ENCODE peak calls at places on chromosomes 11 and 22, in seven cellular contexts. One of them, this sample, is unnamed.

GRCh38 chr11:94934362-94934761 is 39.0 kb downstream of the CWC15 start:
- DNase-seq in upper lobe of right lung: no peak
- DNase-seq in right atrium auricular region: no peak
- DNase-seq in OCI-LY7: no peak
- DNase-seq in fibroblast of the aortic adventitia: peak; percentile 37
- DNase-seq in esophagus squamous epithelium: no peak
- DNase-seq in nephron progenitor cell: peak; percentile 6
- DNase-seq in this sample: no peak

GRCh38 chr11:66391322-66391721 is 19.8 kb upstream of the SLC29A2 start:
- DNase-seq in right atrium auricular region: no peak
- DNase-seq in upper lobe of right lung: no peak
- DNase-seq in fibroblast of the aortic adventitia: no peak
- DNase-seq in OCI-LY7: peak; percentile 67
- DNase-seq in nephron progenitor cell: no peak
- DNase-seq in esophagus squamous epithelium: no peak
- DNase-seq in this sample: peak; percentile 20

GRCh38 chr22:29762263-29762662 is 4.5 kb downstream of the ZMAT5 start:
- DNase-seq in upper lobe of right lung: no peak
- DNase-seq in esophagus squamous epithelium: no peak
- DNase-seq in OCI-LY7: no peak
- DNase-seq in right atrium auricular region: no peak
- DNase-seq in fibroblast of the aortic adventitia: no peak
- DNase-seq in nephron progenitor cell: no peak
- DNase-seq in this sample: no peak

GRCh38 chr11:486189-486588 is 20.9 kb downstream of the RNH1 start:
- DNase-seq in OCI-LY7: no peak
- DNase-seq in right atrium auricular region: no peak
- DNase-seq in nephron progenitor cell: no peak
- DNase-seq in fibroblast of the aortic adventitia: no peak
- DNase-seq in upper lobe of right lung: no peak
- DNase-seq in esophagus squamous epithelium: no peak
- DNase-seq in this sample: no peak

GRCh38 chr22:20203142-20204099 is 52.6 kb upstream of the CCDC188 start:
- DNase-seq in OCI-LY7: no peak
- DNase-seq in fibroblast of the aortic adventitia: peak; percentile 6
- DNase-seq in nephron progenitor cell: peak; percentile 72
- DNase-seq in right atrium auricular region: no peak
- DNase-seq in upper lobe of right lung: peak; percentile 75
- DNase-seq in esophagus squamous epithelium: no peak
- DNase-seq in this sample: no peak

GRCh38 chr11:59822989-59823566 is 12.5 kb upstream of the MRPL16 start:
- DNase-seq in upper lobe of right lung: no peak
- DNase-seq in OCI-LY7: peak; percentile 84
- DNase-seq in right atrium auricular region: no peak
- DNase-seq in fibroblast of the aortic adventitia: peak; percentile 70
- DNase-seq in nephron progenitor cell: peak; percentile 21
- DNase-seq in esophagus squamous epithelium: no peak
- DNase-seq in this sample: peak; percentile 56

GRCh38 chr11:108881136-108881535 is 216.3 kb downstream of the DDX10 start:
- DNase-seq in esophagus squamous epithelium: no peak
- DNase-seq in right atrium auricular region: no peak
- DNase-seq in fibroblast of the aortic adventitia: no peak
- DNase-seq in OCI-LY7: no peak
- DNase-seq in nephron progenitor cell: no peak
- DNase-seq in upper lobe of right lung: no peak
- DNase-seq in this sample: no peak

GRCh38 chr11:123249354-123249753 is 54.3 kb upstream of the CLMP start:
- DNase-seq in right atrium auricular region: no peak
- DNase-seq in OCI-LY7: no peak
- DNase-seq in fibroblast of the aortic adventitia: no peak
- DNase-seq in esophagus squamous epithelium: no peak
- DNase-seq in nephron progenitor cell: no peak
- DNase-seq in upper lobe of right lung: no peak
- DNase-seq in this sample: no peak

GRCh38 chr11:19345519-19345847 is 104.7 kb upstream of the E2F8 start:
- DNase-seq in right atrium auricular region: peak; percentile 61
- DNase-seq in esophagus squamous epithelium: no peak
- DNase-seq in fibroblast of the aortic adventitia: no peak
- DNase-seq in upper lobe of right lung: no peak
- DNase-seq in OCI-LY7: no peak
- DNase-seq in nephron progenitor cell: peak; percentile 53
- DNase-seq in this sample: no peak

GRCh38 chr22:22235564-22235963 is 9.0 kb upstream of the VPREB1 start:
- DNase-seq in right atrium auricular region: no peak
- DNase-seq in upper lobe of right lung: no peak
- DNase-seq in esophagus squamous epithelium: no peak
- DNase-seq in nephron progenitor cell: peak; percentile 46
- DNase-seq in OCI-LY7: peak; percentile 40
- DNase-seq in fibroblast of the aortic adventitia: peak; percentile 33
- DNase-seq in this sample: peak; percentile 75

GRCh38 chr11:34653031-34653430 is 32.1 kb downstream of the EHF start:
- DNase-seq in esophagus squamous epithelium: no peak
- DNase-seq in fibroblast of the aortic adventitia: no peak
- DNase-seq in right atrium auricular region: no peak
- DNase-seq in upper lobe of right lung: no peak
- DNase-seq in OCI-LY7: no peak
- DNase-seq in nephron progenitor cell: no peak
- DNase-seq in this sample: no peak

GRCh38 chr11:45580399-45580798 is 85.0 kb downstream of the CHST1 start:
- DNase-seq in fibroblast of the aortic adventitia: peak; percentile 37
- DNase-seq in nephron progenitor cell: peak; percentile 79
- DNase-seq in right atrium auricular region: no peak
- DNase-seq in esophagus squamous epithelium: no peak
- DNase-seq in OCI-LY7: no peak
- DNase-seq in upper lobe of right lung: peak; percentile 37
- DNase-seq in this sample: no peak

DNA sequence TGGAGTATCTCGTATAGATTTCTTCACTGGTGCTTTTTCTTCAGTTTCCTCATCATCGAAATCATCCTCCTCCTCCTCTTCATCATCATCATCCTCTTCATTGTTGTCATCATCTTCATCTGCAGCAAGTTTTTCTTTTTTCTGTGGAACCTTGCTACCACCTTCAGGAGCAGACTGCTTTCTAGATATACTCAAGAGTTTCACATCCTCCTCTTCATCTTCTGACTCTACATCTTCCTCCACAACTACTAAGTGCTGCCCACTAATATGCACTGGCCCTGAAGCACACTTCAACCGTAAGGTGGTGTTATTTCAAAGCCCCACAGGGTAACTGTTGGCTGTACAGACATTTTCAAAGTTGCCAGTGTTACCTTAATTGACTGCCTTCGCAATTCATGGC is 17.1 kb downstream of the OR2AT4 start:
- DNase-seq in right atrium auricular region: no peak
- DNase-seq in upper lobe of right lung: no peak
- DNase-seq in OCI-LY7: peak; percentile 17
- DNase-seq in fibroblast of the aortic adventitia: no peak
- DNase-seq in nephron progenitor cell: no peak
- DNase-seq in esophagus squamous epithelium: no peak
- DNase-seq in this sample: no peak
- TF ChIP-seq CTCF in right atrium auricular region: no peak
- TF ChIP-seq CTCF in upper lobe of right lung: no peak
- TF ChIP-seq CTCF in OCI-LY7: no peak
- TF ChIP-seq CTCF in fibroblast of the aortic adventitia: no peak
- TF ChIP-seq CTCF in nephron progenitor cell: no peak
- TF ChIP-seq CTCF in esophagus squamous epithelium: no peak
- TF ChIP-seq CTCF in this sample: no peak

GRCh38 chr11:32323814-32324130 is 111.6 kb downstream of the WT1 start:
- DNase-seq in nephron progenitor cell: no peak
- DNase-seq in esophagus squamous epithelium: no peak
- DNase-seq in fibroblast of the aortic adventitia: no peak
- DNase-seq in OCI-LY7: no peak
- DNase-seq in upper lobe of right lung: no peak
- DNase-seq in right atrium auricular region: no peak
- DNase-seq in this sample: no peak
- TF ChIP-seq CTCF in nephron progenitor cell: no peak
- TF ChIP-seq CTCF in esophagus squamous epithelium: no peak
- TF ChIP-seq CTCF in fibroblast of the aortic adventitia: no peak
- TF ChIP-seq CTCF in OCI-LY7: peak; percentile 22
- TF ChIP-seq CTCF in upper lobe of right lung: no peak
- TF ChIP-seq CTCF in right atrium auricular region: no peak
- TF ChIP-seq CTCF in this sample: no peak

GRCh38 chr11:117479372-117479771 is 151.7 kb downstream of the CEP164 start:
- DNase-seq in right atrium auricular region: no peak
- DNase-seq in esophagus squamous epithelium: no peak
- DNase-seq in fibroblast of the aortic adventitia: no peak
- DNase-seq in OCI-LY7: peak; percentile 47
- DNase-seq in upper lobe of right lung: no peak
- DNase-seq in nephron progenitor cell: no peak
- DNase-seq in this sample: peak; percentile 58
- TF ChIP-seq CTCF in right atrium auricular region: no peak
- TF ChIP-seq CTCF in esophagus squamous epithelium: no peak
- TF ChIP-seq CTCF in fibroblast of the aortic adventitia: no peak
- TF ChIP-seq CTCF in OCI-LY7: peak; percentile 73
- TF ChIP-seq CTCF in upper lobe of right lung: no peak
- TF ChIP-seq CTCF in nephron progenitor cell: no peak
- TF ChIP-seq CTCF in this sample: peak; percentile 63

DNA sequence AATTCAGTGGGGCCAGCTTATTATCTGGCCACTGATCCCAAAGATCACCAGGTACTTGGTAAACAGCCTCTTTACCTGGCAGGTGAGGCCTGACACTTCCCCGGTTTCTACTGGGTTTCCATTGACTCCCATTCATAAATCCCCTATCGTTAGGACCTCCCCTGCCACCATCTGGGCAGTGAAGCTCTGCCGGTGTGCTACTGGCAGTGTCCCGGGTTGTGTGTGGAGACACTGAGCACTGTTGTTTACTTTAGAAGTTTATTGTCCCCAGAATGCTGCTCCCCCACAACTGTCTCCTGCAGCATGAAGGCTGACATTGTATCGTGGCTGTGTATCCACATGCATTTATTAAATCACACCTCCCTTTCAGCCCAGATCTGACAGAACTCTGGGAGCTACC is 142.7 kb downstream of the WNT7B start:
- DNase-seq in fibroblast of the aortic adventitia: no peak
- DNase-seq in upper lobe of right lung: no peak
- DNase-seq in right atrium auricular region: no peak
- DNase-seq in nephron progenitor cell: no peak
- DNase-seq in OCI-LY7: no peak
- DNase-seq in esophagus squamous epithelium: no peak
- DNase-seq in this sample: no peak
- TF ChIP-seq CTCF in fibroblast of the aortic adventitia: no peak
- TF ChIP-seq CTCF in upper lobe of right lung: no peak
- TF ChIP-seq CTCF in right atrium auricular region: no peak
- TF ChIP-seq CTCF in nephron progenitor cell: no peak
- TF ChIP-seq CTCF in OCI-LY7: no peak
- TF ChIP-seq CTCF in esophagus squamous epithelium: no peak
- TF ChIP-seq CTCF in this sample: no peak

GRCh38 chr11:119101367-119101758 is 290 bp downstream of the DPAGT1 start:
- DNase-seq in right atrium auricular region: no peak
- DNase-seq in esophagus squamous epithelium: no peak
- DNase-seq in nephron progenitor cell: peak; percentile 50
- DNase-seq in OCI-LY7: peak; percentile 45
- DNase-seq in upper lobe of right lung: no peak
- DNase-seq in fibroblast of the aortic adventitia: no peak
- DNase-seq in this sample: peak; percentile 37

GRCh38 chr11:119099707-119100106 is 1.9 kb downstream of the DPAGT1 start:
- DNase-seq in OCI-LY7: no peak
- DNase-seq in right atrium auricular region: no peak
- DNase-seq in esophagus squamous epithelium: no peak
- DNase-seq in fibroblast of the aortic adventitia: no peak
- DNase-seq in upper lobe of right lung: no peak
- DNase-seq in nephron progenitor cell: no peak
- DNase-seq in this sample: no peak

GRCh38 chr11:119101759-119102423 is at the start of gene DPAGT1:
- DNase-seq in right atrium auricular region: peak; percentile 97
- DNase-seq in nephron progenitor cell: peak; percentile 81
- DNase-seq in esophagus squamous epithelium: peak; percentile 65
- DNase-seq in upper lobe of right lung: peak; percentile 91
- DNase-seq in OCI-LY7: peak; percentile 93
- DNase-seq in fibroblast of the aortic adventitia: peak; percentile 99
- DNase-seq in this sample: peak; percentile 80

GRCh38 chr11:119100960-119101349 is 698 bp downstream of the DPAGT1 start:
- DNase-seq in nephron progenitor cell: no peak
- DNase-seq in OCI-LY7: no peak
- DNase-seq in esophagus squamous epithelium: no peak
- DNase-seq in right atrium auricular region: no peak
- DNase-seq in upper lobe of right lung: no peak
- DNase-seq in fibroblast of the aortic adventitia: no peak
- DNase-seq in this sample: no peak

GRCh38 chr11:119100246-119100959 is 1.2 kb downstream of the DPAGT1 start:
- DNase-seq in fibroblast of the aortic adventitia: peak; percentile 67
- DNase-seq in right atrium auricular region: no peak
- DNase-seq in upper lobe of right lung: no peak
- DNase-seq in esophagus squamous epithelium: no peak
- DNase-seq in OCI-LY7: no peak
- DNase-seq in nephron progenitor cell: no peak
- DNase-seq in this sample: no peak
- TF ChIP-seq CTCF in fibroblast of the aortic adventitia: peak; percentile 53
- TF ChIP-seq CTCF in right atrium auricular region: no peak
- TF ChIP-seq CTCF in upper lobe of right lung: peak; percentile 30
- TF ChIP-seq CTCF in esophagus squamous epithelium: peak; percentile 10
- TF ChIP-seq CTCF in OCI-LY7: peak; percentile 84
- TF ChIP-seq CTCF in nephron progenitor cell: peak; percentile 28
- TF ChIP-seq CTCF in this sample: peak; percentile 43